ENCODE peak calls at places on chromosome 5, in six cellular contexts. One of them, this sample, is unnamed.

GRCh38 chr5:171667341-171668096 is 118.1 kb upstream of the SMIM23 start:
- DNase-seq in SK-N-SH: peak; percentile 44
- DNase-seq in fibroblast of lung: peak; percentile 65
- DNase-seq in neuronal stem cell: peak; percentile 72
- DNase-seq in PC-9: peak; percentile 62
- DNase-seq in PC-3: no peak
- DNase-seq in this sample: no peak

GRCh38 chr5:31096238-31096865 is 97.1 kb upstream of the CDH6 start:
- DNase-seq in fibroblast of lung: peak; percentile 74
- DNase-seq in PC-3: peak; percentile 48
- DNase-seq in neuronal stem cell: no peak
- DNase-seq in PC-9: no peak
- DNase-seq in SK-N-SH: no peak
- DNase-seq in this sample: peak; percentile 77

GRCh38 chr5:145246379-145246778 is 588.8 kb downstream of the PRELID2 start:
- DNase-seq in neuronal stem cell: no peak
- DNase-seq in fibroblast of lung: no peak
- DNase-seq in PC-9: no peak
- DNase-seq in SK-N-SH: no peak
- DNase-seq in PC-3: no peak
- DNase-seq in this sample: no peak

GRCh38 chr5:66242050-66242449 is 98.0 kb downstream of the SREK1 start:
- DNase-seq in SK-N-SH: no peak
- DNase-seq in fibroblast of lung: no peak
- DNase-seq in PC-9: no peak
- DNase-seq in PC-3: peak; percentile 40
- DNase-seq in neuronal stem cell: no peak
- DNase-seq in this sample: peak; percentile 23

GRCh38 chr5:171632618-171633017 is 153.0 kb upstream of the SMIM23 start:
- DNase-seq in PC-3: no peak
- DNase-seq in neuronal stem cell: no peak
- DNase-seq in PC-9: no peak
- DNase-seq in fibroblast of lung: no peak
- DNase-seq in SK-N-SH: no peak
- DNase-seq in this sample: no peak

GRCh38 chr5:1332461-1333001 is 12.4 kb downstream of the CLPTM1L start:
- DNase-seq in PC-9: no peak
- DNase-seq in fibroblast of lung: no peak
- DNase-seq in neuronal stem cell: no peak
- DNase-seq in SK-N-SH: no peak
- DNase-seq in PC-3: no peak
- DNase-seq in this sample: peak; percentile 87

GRCh38 chr5:85293139-85293785 is 908.6 kb upstream of the EDIL3 start:
- DNase-seq in SK-N-SH: no peak
- DNase-seq in PC-9: no peak
- DNase-seq in PC-3: peak; percentile 45
- DNase-seq in neuronal stem cell: no peak
- DNase-seq in fibroblast of lung: peak; percentile 21
- DNase-seq in this sample: no peak

GRCh38 chr5:10588109-10588775 is 24.4 kb downstream of the ANKRD33B start:
- DNase-seq in PC-9: no peak
- DNase-seq in fibroblast of lung: no peak
- DNase-seq in PC-3: no peak
- DNase-seq in neuronal stem cell: no peak
- DNase-seq in SK-N-SH: no peak
- DNase-seq in this sample: no peak

GRCh38 chr5:91178461-91178860 is 204.7 kb downstream of the ARRDC3 start:
- DNase-seq in PC-3: no peak
- DNase-seq in fibroblast of lung: no peak
- DNase-seq in neuronal stem cell: no peak
- DNase-seq in PC-9: no peak
- DNase-seq in SK-N-SH: no peak
- DNase-seq in this sample: peak; percentile 25

GRCh38 chr5:88727705-88728313 is 155.2 kb downstream of the MEF2C start:
- DNase-seq in fibroblast of lung: peak; percentile 53
- DNase-seq in PC-3: peak; percentile 61
- DNase-seq in SK-N-SH: no peak
- DNase-seq in neuronal stem cell: no peak
- DNase-seq in PC-9: no peak
- DNase-seq in this sample: no peak

GRCh38 chr5:107469485-107469884 is 201.3 kb downstream of the EFNA5 start:
- DNase-seq in fibroblast of lung: peak; percentile 68
- DNase-seq in neuronal stem cell: no peak
- DNase-seq in PC-9: peak; percentile 46
- DNase-seq in SK-N-SH: no peak
- DNase-seq in PC-3: peak; percentile 86
- DNase-seq in this sample: no peak

GRCh38 chr5:26024774-26025173 is 1013.6 kb downstream of the CDH9 start:
- DNase-seq in fibroblast of lung: no peak
- DNase-seq in SK-N-SH: peak; percentile 7
- DNase-seq in PC-3: peak; percentile 43
- DNase-seq in PC-9: no peak
- DNase-seq in neuronal stem cell: no peak
- DNase-seq in this sample: no peak

GRCh38 chr5:30069441-30070263 is 1123.8 kb upstream of the CDH6 start:
- DNase-seq in PC-9: no peak
- DNase-seq in neuronal stem cell: no peak
- DNase-seq in SK-N-SH: no peak
- DNase-seq in PC-3: no peak
- DNase-seq in fibroblast of lung: no peak
- DNase-seq in this sample: no peak

GRCh38 chr5:96433066-96433447 is at the start of gene PCSK1:
- DNase-seq in PC-3: no peak
- DNase-seq in SK-N-SH: peak; percentile 44
- DNase-seq in fibroblast of lung: no peak
- DNase-seq in PC-9: no peak
- DNase-seq in neuronal stem cell: no peak
- DNase-seq in this sample: peak; percentile 31

GRCh38 chr5:155605898-155606297 is 592.3 kb downstream of the KIF4B start:
- DNase-seq in fibroblast of lung: no peak
- DNase-seq in PC-9: no peak
- DNase-seq in SK-N-SH: no peak
- DNase-seq in neuronal stem cell: no peak
- DNase-seq in PC-3: no peak
- DNase-seq in this sample: no peak

GRCh38 chr5:39100851-39101396 is 26.7 kb upstream of the RICTOR start:
- DNase-seq in SK-N-SH: no peak
- DNase-seq in PC-9: peak; percentile 96
- DNase-seq in neuronal stem cell: no peak
- DNase-seq in fibroblast of lung: peak; percentile 98
- DNase-seq in PC-3: peak; percentile 99
- DNase-seq in this sample: peak; percentile 64

GRCh38 chr5:59025734-59026133 is 442.9 kb downstream of the RAB3C start:
- DNase-seq in SK-N-SH: no peak
- DNase-seq in PC-3: no peak
- DNase-seq in PC-9: no peak
- DNase-seq in fibroblast of lung: no peak
- DNase-seq in neuronal stem cell: no peak
- DNase-seq in this sample: peak; percentile 58

GRCh38 chr5:132371603-132371994 is 2.1 kb downstream of the SLC22A5 start:
- DNase-seq in neuronal stem cell: no peak
- DNase-seq in PC-3: no peak
- DNase-seq in fibroblast of lung: no peak
- DNase-seq in SK-N-SH: no peak
- DNase-seq in PC-9: no peak
- DNase-seq in this sample: no peak

GRCh38 chr5:1726469-1726865 is 73.2 kb downstream of the MRPL36 start:
- DNase-seq in SK-N-SH: no peak
- DNase-seq in fibroblast of lung: no peak
- DNase-seq in neuronal stem cell: no peak
- DNase-seq in PC-3: no peak
- DNase-seq in PC-9: peak; percentile 1
- DNase-seq in this sample: no peak

GRCh38 chr5:126285307-126285706 is 137.9 kb upstream of the GRAMD2B start:
- DNase-seq in fibroblast of lung: no peak
- DNase-seq in SK-N-SH: no peak
- DNase-seq in PC-9: no peak
- DNase-seq in PC-3: no peak
- DNase-seq in neuronal stem cell: no peak
- DNase-seq in this sample: no peak

GRCh38 chr5:83277953-83278352 is 193.6 kb upstream of the VCAN start:
- DNase-seq in fibroblast of lung: no peak
- DNase-seq in neuronal stem cell: no peak
- DNase-seq in PC-9: no peak
- DNase-seq in SK-N-SH: no peak
- DNase-seq in PC-3: no peak
- DNase-seq in this sample: no peak

GRCh38 chr5:171269717-171270116 is 39.3 kb upstream of the TLX3 start:
- DNase-seq in neuronal stem cell: no peak
- DNase-seq in fibroblast of lung: peak; percentile 83
- DNase-seq in SK-N-SH: no peak
- DNase-seq in PC-3: no peak
- DNase-seq in PC-9: no peak
- DNase-seq in this sample: no peak

GRCh38 chr5:67425514-67425913 is 228.9 kb upstream of the CD180 start:
- DNase-seq in PC-3: no peak
- DNase-seq in fibroblast of lung: peak; percentile 30
- DNase-seq in SK-N-SH: no peak
- DNase-seq in neuronal stem cell: no peak
- DNase-seq in PC-9: no peak
- DNase-seq in this sample: no peak

GRCh38 chr5:37619353-37619752 is 220.5 kb downstream of the GDNF start:
- DNase-seq in PC-9: no peak
- DNase-seq in neuronal stem cell: no peak
- DNase-seq in PC-3: no peak
- DNase-seq in SK-N-SH: no peak
- DNase-seq in fibroblast of lung: peak; percentile 89
- DNase-seq in this sample: peak; percentile 72

GRCh38 chr5:99032234-99033013 is 103.6 kb upstream of the CHD1 start:
- DNase-seq in SK-N-SH: peak; percentile 46
- DNase-seq in neuronal stem cell: peak; percentile 44
- DNase-seq in PC-3: peak; percentile 91
- DNase-seq in PC-9: peak; percentile 42
- DNase-seq in fibroblast of lung: peak; percentile 91
- DNase-seq in this sample: peak; percentile 49
- H3K27ac ChIP-seq in SK-N-SH: no peak overlapping the region
- H3K27ac ChIP-seq in neuronal stem cell: no peak overlapping the region
- H3K27ac ChIP-seq in PC-3: peak overlapping the region; percentile 25
- H3K27ac ChIP-seq in PC-9: no peak overlapping the region
- H3K27ac ChIP-seq in fibroblast of lung: peak overlapping the region; percentile 42
- H3K27ac ChIP-seq in this sample: peak overlapping the region; percentile 75

GRCh38 chr5:146877178-146877681 is 1.3 kb downstream of the PPP2R2B start:
- DNase-seq in neuronal stem cell: no peak
- DNase-seq in PC-3: no peak
- DNase-seq in fibroblast of lung: no peak
- DNase-seq in PC-9: no peak
- DNase-seq in SK-N-SH: no peak
- DNase-seq in this sample: no peak
- H2AFZ ChIP-seq in neuronal stem cell: peak overlapping the region; percentile 98
- H2AFZ ChIP-seq in PC-3: no peak overlapping the region
- H2AFZ ChIP-seq in fibroblast of lung: no peak overlapping the region
- H2AFZ ChIP-seq in PC-9: no peak overlapping the region
- H2AFZ ChIP-seq in SK-N-SH: peak overlapping the region; percentile 81
- H2AFZ ChIP-seq in this sample: no peak overlapping the region

DNA sequence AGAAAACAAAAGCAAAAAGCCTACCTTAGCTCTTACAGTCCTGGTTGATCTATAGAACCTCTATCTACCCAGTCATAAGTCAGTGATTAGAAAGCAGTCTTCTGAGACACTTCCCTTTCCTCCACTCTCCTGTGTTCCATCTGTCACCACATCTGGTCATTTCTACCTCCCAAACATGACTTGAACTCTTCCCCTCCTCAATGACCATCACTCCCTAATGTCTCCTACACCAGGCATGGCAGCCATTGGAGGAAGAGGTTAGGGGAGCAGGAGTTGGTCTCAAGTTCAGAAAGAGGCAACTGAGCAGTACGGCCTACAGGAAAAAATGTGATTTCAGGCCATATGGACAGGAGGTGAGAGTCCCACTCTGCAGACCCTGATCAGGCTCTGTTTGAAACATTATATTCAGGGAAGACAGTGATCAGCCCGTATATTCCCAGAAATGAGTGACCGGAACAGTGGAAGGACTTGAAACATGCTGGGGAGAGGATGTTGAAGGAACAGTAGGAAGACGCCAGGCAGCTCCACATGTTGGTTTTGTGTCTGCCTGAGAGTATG is 12.0 kb downstream of the ABLIM3 start:
- DNase-seq in neuronal stem cell: no peak
- DNase-seq in PC-9: no peak
- DNase-seq in PC-3: no peak
- DNase-seq in SK-N-SH: no peak
- DNase-seq in fibroblast of lung: no peak
- DNase-seq in this sample: no peak
- H3K4me1 ChIP-seq in neuronal stem cell: no peaks in the 10 kb centered on the region
- H3K4me1 ChIP-seq in PC-9: peaks cover 59% of the 10 kb centered on the region
- H3K4me1 ChIP-seq in PC-3: peaks cover 28% of the 10 kb centered on the region
- H3K4me1 ChIP-seq in SK-N-SH: peaks cover 17% of the 10 kb centered on the region
- H3K4me1 ChIP-seq in fibroblast of lung: peaks cover 51% of the 10 kb centered on the region
- H3K4me1 ChIP-seq in this sample: peaks cover 20% of the 10 kb centered on the region

GRCh38 chr5:78641060-78641474 is 7.5 kb downstream of the LHFPL2 start:
- DNase-seq in neuronal stem cell: no peak
- DNase-seq in fibroblast of lung: no peak
- DNase-seq in SK-N-SH: no peak
- DNase-seq in PC-3: no peak
- DNase-seq in PC-9: no peak
- DNase-seq in this sample: no peak
- H3K27ac ChIP-seq in neuronal stem cell: no peak overlapping the region
- H3K27ac ChIP-seq in fibroblast of lung: no peak overlapping the region
- H3K27ac ChIP-seq in SK-N-SH: peak overlapping the region; percentile 36
- H3K27ac ChIP-seq in PC-3: peak overlapping the region; percentile 40
- H3K27ac ChIP-seq in PC-9: no peak overlapping the region
- H3K27ac ChIP-seq in this sample: peak overlapping the region; percentile 71

GRCh38 chr5:17918373-17919104 is 284.3 kb downstream of the TAF11L14 start:
- DNase-seq in fibroblast of lung: no peak
- DNase-seq in PC-3: no peak
- DNase-seq in SK-N-SH: no peak
- DNase-seq in PC-9: no peak
- DNase-seq in neuronal stem cell: no peak
- DNase-seq in this sample: no peak
- H2AFZ ChIP-seq in fibroblast of lung: no peak overlapping the region
- H2AFZ ChIP-seq in PC-3: peak overlapping the region; percentile 18
- H2AFZ ChIP-seq in SK-N-SH: no peak overlapping the region
- H2AFZ ChIP-seq in PC-9: no peak overlapping the region
- H2AFZ ChIP-seq in neuronal stem cell: peak overlapping the region; percentile 93
- H2AFZ ChIP-seq in this sample: no peak overlapping the region

This sample was measured in osteoblast.